ENCODE peak calls at places on chromosomes 11 and 22, in six cellular contexts. One of them, this sample, is unnamed.

GRCh38 chr22:19878461-19879247 is 24.0 kb upstream of the GNB1L start:
- DNase-seq in PC-9: no peak
- DNase-seq in hepatocyte: no peak
- DNase-seq in MM.1S: no peak
- DNase-seq in GM23338: no peak
- DNase-seq in OCI-LY7: no peak
- DNase-seq in this sample: no peak

GRCh38 chr11:66181632-66182345 is 86.7 kb upstream of the RAB1B start:
- DNase-seq in hepatocyte: no peak
- DNase-seq in OCI-LY7: no peak
- DNase-seq in GM23338: no peak
- DNase-seq in PC-9: no peak
- DNase-seq in MM.1S: no peak
- DNase-seq in this sample: no peak

GRCh38 chr11:43984519-43985385 is 42.3 kb downstream of the C11orf96 start:
- DNase-seq in OCI-LY7: no peak
- DNase-seq in GM23338: no peak
- DNase-seq in MM.1S: no peak
- DNase-seq in hepatocyte: peak; percentile 70
- DNase-seq in PC-9: no peak
- DNase-seq in this sample: no peak

GRCh38 chr11:118673361-118674093 is 5.9 kb downstream of the TREH start:
- DNase-seq in GM23338: no peak
- DNase-seq in OCI-LY7: no peak
- DNase-seq in hepatocyte: peak; percentile 13
- DNase-seq in PC-9: no peak
- DNase-seq in MM.1S: no peak
- DNase-seq in this sample: no peak

GRCh38 chr11:119788911-119789560 is 60.0 kb upstream of the NECTIN1 start:
- DNase-seq in hepatocyte: no peak
- DNase-seq in PC-9: no peak
- DNase-seq in GM23338: no peak
- DNase-seq in MM.1S: no peak
- DNase-seq in OCI-LY7: no peak
- DNase-seq in this sample: no peak

GRCh38 chr22:24728790-24729637 is 45.5 kb downstream of the PIWIL3 start:
- DNase-seq in MM.1S: no peak
- DNase-seq in OCI-LY7: no peak
- DNase-seq in GM23338: peak; percentile 9
- DNase-seq in hepatocyte: peak; percentile 67
- DNase-seq in PC-9: no peak
- DNase-seq in this sample: no peak

GRCh38 chr11:95256204-95256819 is 25.3 kb upstream of the SESN3 start:
- DNase-seq in OCI-LY7: peak; percentile 80
- DNase-seq in hepatocyte: peak; percentile 66
- DNase-seq in PC-9: no peak
- DNase-seq in GM23338: no peak
- DNase-seq in MM.1S: no peak
- DNase-seq in this sample: peak; percentile 89

GRCh38 chr22:49588739-49589138 is 238.9 kb downstream of the BRD1 start:
- DNase-seq in OCI-LY7: no peak
- DNase-seq in PC-9: no peak
- DNase-seq in hepatocyte: no peak
- DNase-seq in GM23338: no peak
- DNase-seq in MM.1S: no peak
- DNase-seq in this sample: no peak

GRCh38 chr11:23974046-23974445 is 522.8 kb upstream of the LUZP2 start:
- DNase-seq in OCI-LY7: no peak
- DNase-seq in GM23338: no peak
- DNase-seq in hepatocyte: no peak
- DNase-seq in MM.1S: no peak
- DNase-seq in PC-9: no peak
- DNase-seq in this sample: no peak

GRCh38 chr22:44755418-44755817 is 3.0 kb downstream of the ARHGAP8 start:
- DNase-seq in OCI-LY7: no peak
- DNase-seq in PC-9: no peak
- DNase-seq in MM.1S: no peak
- DNase-seq in GM23338: no peak
- DNase-seq in hepatocyte: no peak
- DNase-seq in this sample: no peak

GRCh38 chr22:44755000-44755399 is 2.6 kb downstream of the ARHGAP8 start:
- DNase-seq in GM23338: no peak
- DNase-seq in OCI-LY7: no peak
- DNase-seq in PC-9: no peak
- DNase-seq in MM.1S: no peak
- DNase-seq in hepatocyte: no peak
- DNase-seq in this sample: no peak

GRCh38 chr22:44758354-44758969 is 6.1 kb downstream of the ARHGAP8 start:
- DNase-seq in MM.1S: no peak
- DNase-seq in PC-9: no peak
- DNase-seq in hepatocyte: peak; percentile 68
- DNase-seq in GM23338: no peak
- DNase-seq in OCI-LY7: no peak
- DNase-seq in this sample: no peak

GRCh38 chr22:44753189-44754042 is 1.0 kb downstream of the ARHGAP8 start:
- DNase-seq in PC-9: no peak
- DNase-seq in GM23338: peak; percentile 54
- DNase-seq in OCI-LY7: no peak
- DNase-seq in MM.1S: no peak
- DNase-seq in hepatocyte: peak; percentile 84
- DNase-seq in this sample: no peak

GRCh38 chr22:44755956-44756361 is 3.6 kb downstream of the ARHGAP8 start:
- DNase-seq in GM23338: peak; percentile 78
- DNase-seq in MM.1S: no peak
- DNase-seq in PC-9: peak; percentile 77
- DNase-seq in hepatocyte: peak; percentile 78
- DNase-seq in OCI-LY7: no peak
- DNase-seq in this sample: no peak
- H3K27ac ChIP-seq in GM23338: peak overlapping the region; percentile 87
- H3K27ac ChIP-seq in MM.1S: no peak overlapping the region
- H3K27ac ChIP-seq in PC-9: peak overlapping the region; percentile 77
- H3K27ac ChIP-seq in hepatocyte: peak overlapping the region; percentile 94
- H3K27ac ChIP-seq in OCI-LY7: no peak overlapping the region
- H3K27ac ChIP-seq in this sample: no peak overlapping the region

GRCh38 chr22:46125816-46126770 is 24.2 kb upstream of the PPARA start:
- DNase-seq in OCI-LY7: no peak
- DNase-seq in GM23338: no peak
- DNase-seq in PC-9: no peak
- DNase-seq in MM.1S: no peak
- DNase-seq in hepatocyte: no peak
- DNase-seq in this sample: no peak
- H3K9me2 ChIP-seq in OCI-LY7: no peaks in the 10 kb centered on the region
- H3K9me2 ChIP-seq in GM23338: no peaks in the 10 kb centered on the region
- H3K9me2 ChIP-seq in PC-9: no peaks in the 10 kb centered on the region
- H3K9me2 ChIP-seq in MM.1S: no peaks in the 10 kb centered on the region
- H3K9me2 ChIP-seq in hepatocyte: no peaks in the 10 kb centered on the region
- H3K9me2 ChIP-seq in this sample: no peaks in the 10 kb centered on the region

GRCh38 chr22:37519268-37520195 is at the start of gene CARD10:
- DNase-seq in PC-9: peak; percentile 74
- DNase-seq in MM.1S: no peak
- DNase-seq in OCI-LY7: no peak
- DNase-seq in hepatocyte: peak; percentile 74
- DNase-seq in GM23338: peak; percentile 67
- DNase-seq in this sample: no peak

GRCh38 chr22:37518509-37519267 is 527 bp downstream of the CARD10 start:
- DNase-seq in OCI-LY7: no peak
- DNase-seq in hepatocyte: no peak
- DNase-seq in MM.1S: no peak
- DNase-seq in PC-9: peak; percentile 26
- DNase-seq in GM23338: peak; percentile 66
- DNase-seq in this sample: no peak

GRCh38 chr22:37515902-37516301 is 3.3 kb downstream of the CARD10 start:
- DNase-seq in MM.1S: no peak
- DNase-seq in GM23338: no peak
- DNase-seq in PC-9: no peak
- DNase-seq in OCI-LY7: no peak
- DNase-seq in hepatocyte: no peak
- DNase-seq in this sample: no peak

GRCh38 chr22:37516456-37516855 is 2.8 kb downstream of the CARD10 start:
- DNase-seq in hepatocyte: no peak
- DNase-seq in MM.1S: no peak
- DNase-seq in PC-9: no peak
- DNase-seq in GM23338: no peak
- DNase-seq in OCI-LY7: no peak
- DNase-seq in this sample: no peak

GRCh38 chr22:37517826-37518450 is 1.3 kb downstream of the CARD10 start:
- DNase-seq in OCI-LY7: no peak
- DNase-seq in PC-9: no peak
- DNase-seq in MM.1S: no peak
- DNase-seq in GM23338: no peak
- DNase-seq in hepatocyte: no peak
- DNase-seq in this sample: no peak
- H3K27ac ChIP-seq in OCI-LY7: no peak overlapping the region
- H3K27ac ChIP-seq in PC-9: no peak overlapping the region
- H3K27ac ChIP-seq in MM.1S: no peak overlapping the region
- H3K27ac ChIP-seq in GM23338: no peak overlapping the region
- H3K27ac ChIP-seq in hepatocyte: peak overlapping the region; percentile 79
- H3K27ac ChIP-seq in this sample: no peak overlapping the region

DNA sequence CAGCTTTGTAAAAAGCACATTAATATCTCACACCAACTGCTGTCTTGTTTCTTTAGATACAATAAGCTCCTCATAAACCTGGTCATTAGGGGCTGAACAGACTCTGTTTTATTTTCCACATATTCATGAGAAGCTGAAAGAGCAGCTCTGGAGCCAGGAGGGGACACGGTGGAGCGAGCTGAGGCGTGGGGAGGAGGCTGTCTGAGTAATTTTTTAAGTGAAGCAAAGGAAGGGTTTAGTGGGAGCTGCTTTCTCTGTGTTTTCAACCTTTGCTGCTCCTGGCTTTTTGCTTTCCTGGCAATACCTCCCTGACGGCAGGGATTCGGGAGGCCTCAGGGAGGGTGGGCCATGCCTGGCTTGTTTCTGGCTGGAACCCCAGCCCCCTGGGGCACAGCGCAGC is 67.0 kb upstream of the EIF3D start:
- DNase-seq in OCI-LY7: no peak
- DNase-seq in GM23338: no peak
- DNase-seq in hepatocyte: no peak
- DNase-seq in PC-9: no peak
- DNase-seq in MM.1S: no peak
- DNase-seq in this sample: no peak
- H3K9me2 ChIP-seq in OCI-LY7: no peaks in the 10 kb centered on the region
- H3K9me2 ChIP-seq in GM23338: peaks cover 7% of the 10 kb centered on the region
- H3K9me2 ChIP-seq in hepatocyte: no peaks in the 10 kb centered on the region
- H3K9me2 ChIP-seq in PC-9: no peaks in the 10 kb centered on the region
- H3K9me2 ChIP-seq in MM.1S: no peaks in the 10 kb centered on the region
- H3K9me2 ChIP-seq in this sample: no peaks in the 10 kb centered on the region